ENCODE peak calls at places on chromosomes 12 and 14, in seven cellular contexts. O, K, A, L, M, V and J are unnamed samples.

GRCh38 chr12:1841606-1842182 is 21.3 kb downstream of the LRTM2 start:
- DNase-seq in O (no peak), K (no peak), A (no peak), L (no peak), M (no peak), V (no peak), J (no peak)

GRCh38 chr14:101031186-101031585 is 127.7 kb upstream of the RTL1 start:
- DNase-seq in O (no peak), K (no peak), A (no peak), L (no peak), M (no peak), V (no peak), J (no peak)

GRCh38 chr14:52923902-52924575 is 26.8 kb downstream of the FERMT2 start:
- DNase-seq in O (no peak), K (no peak), A (peak), L (no peak), M (no peak), V (peak), J (peak)

GRCh38 chr12:48810817-48811453 is 7.4 kb upstream of the CACNB3 start:
- DNase-seq in O (peak), K (no peak), A (no peak), L (no peak), M (peak), V (no peak), J (peak)

GRCh38 chr14:58747181-58747580 is 109.4 kb downstream of the DACT1 start:
- DNase-seq in O (peak), K (no peak), A (no peak), L (no peak), M (peak), V (peak), J (no peak)

GRCh38 chr12:49515266-49515665 is 23.6 kb upstream of the KCNH3 start:
- DNase-seq in O (peak), K (no peak), A (no peak), L (no peak), M (peak), V (no peak), J (no peak)

GRCh38 chr12:117580718-117581062 is 219.3 kb upstream of the NOS1 start:
- DNase-seq in O (no peak), K (peak), A (peak), L (peak), M (no peak), V (no peak), J (peak)

GRCh38 chr14:36426836-36427235 is 93.2 kb downstream of the NKX2-1 start:
- DNase-seq in O (no peak), K (no peak), A (no peak), L (no peak), M (no peak), V (no peak), J (no peak)

GRCh38 chr14:101972126-101972785 is 7.9 kb downstream of the DYNC1H1 start:
- DNase-seq in O (peak), K (no peak), A (no peak), L (no peak), M (peak), V (peak), J (peak)

GRCh38 chr12:57188090-57188425 is 28.5 kb upstream of the NXPH4 start:
- DNase-seq in O (no peak), K (no peak), A (no peak), L (no peak), M (no peak), V (peak), J (no peak)

GRCh38 chr12:13223176-13223806 is 26.8 kb downstream of the EMP1 start:
- DNase-seq in O (peak), K (no peak), A (no peak), L (no peak), M (peak), V (peak), J (no peak)

GRCh38 chr12:13234045-13234641 is 37.6 kb downstream of the EMP1 start:
- DNase-seq in O (peak), K (peak), A (peak), L (peak), M (peak), V (peak), J (peak)

GRCh38 chr12:1810931-1811280 is 9.5 kb upstream of the LRTM2 start:
- DNase-seq in O (no peak), K (no peak), A (no peak), L (no peak), M (no peak), V (no peak), J (no peak)

GRCh38 chr12:2347137-2347843 is 294.5 kb downstream of the CACNA1C start:
- DNase-seq in O (no peak), K (no peak), A (no peak), L (no peak), M (no peak), V (no peak), J (no peak)

GRCh38 chr12:2299207-2299606 is 246.4 kb downstream of the CACNA1C start:
- DNase-seq in O (no peak), K (no peak), A (no peak), L (no peak), M (no peak), V (no peak), J (no peak)

GRCh38 chr12:118467576-118467975 is 91.2 kb downstream of the SUDS3 start:
- DNase-seq in O (no peak), K (no peak), A (no peak), L (no peak), M (no peak), V (no peak), J (no peak)

GRCh38 chr14:35533357-35534129 is 421 bp upstream of the INSM2 start:
- DNase-seq in O (peak), K (peak), A (peak), L (peak), M (peak), V (peak), J (peak)

GRCh38 chr12:38921025-38921677 is 15.8 kb upstream of the CPNE8 start:
- DNase-seq in O (peak), K (no peak), A (peak), L (peak), M (no peak), V (peak), J (peak)

GRCh38 chr14:104093366-104094055 is 8.0 kb downstream of the ASPG start:
- DNase-seq in O (no peak), K (no peak), A (no peak), L (no peak), M (no peak), V (no peak), J (no peak)

GRCh38 chr12:462936-463705 is 3.4 kb downstream of the B4GALNT3 start:
- DNase-seq in O (no peak), K (no peak), A (no peak), L (no peak), M (no peak), V (no peak), J (no peak)

GRCh38 chr12:20356048-20356447 is 12.3 kb upstream of the PDE3A start:
- DNase-seq in O (no peak), K (no peak), A (no peak), L (no peak), M (no peak), V (no peak), J (no peak)
- H2AK5ac ChIP-seq in O (no peak), K (no peak), A (no peak), L (no peak), M (no peak), V (no peak), J (no peak)

GRCh38 chr12:124425667-124426066 is 130.8 kb downstream of the RFLNA start:
- DNase-seq in O (no peak), K (no peak), A (no peak), L (no peak), M (no peak), V (no peak), J (no peak)
- H2AK5ac ChIP-seq in O (no peak), K (no peak), A (no peak), L (no peak), M (no peak), V (no peak), J (no peak)

GRCh38 chr12:126189856-126190255 is 1124.6 kb downstream of the AACS start:
- DNase-seq in O (no peak), K (no peak), A (no peak), L (no peak), M (no peak), V (no peak), J (no peak)

GRCh38 chr12:126191949-126192348 is 1126.7 kb downstream of the AACS start:
- DNase-seq in O (no peak), K (no peak), A (no peak), L (no peak), M (no peak), V (no peak), J (no peak)

GRCh38 chr12:126196263-126196662 is 1131.0 kb downstream of the AACS start:
- DNase-seq in O (no peak), K (no peak), A (no peak), L (no peak), M (no peak), V (no peak), J (no peak)

GRCh38 chr12:126193190-126193589 is 1128.0 kb downstream of the AACS start:
- DNase-seq in O (no peak), K (no peak), A (no peak), L (no peak), M (no peak), V (no peak), J (no peak)

DNA sequence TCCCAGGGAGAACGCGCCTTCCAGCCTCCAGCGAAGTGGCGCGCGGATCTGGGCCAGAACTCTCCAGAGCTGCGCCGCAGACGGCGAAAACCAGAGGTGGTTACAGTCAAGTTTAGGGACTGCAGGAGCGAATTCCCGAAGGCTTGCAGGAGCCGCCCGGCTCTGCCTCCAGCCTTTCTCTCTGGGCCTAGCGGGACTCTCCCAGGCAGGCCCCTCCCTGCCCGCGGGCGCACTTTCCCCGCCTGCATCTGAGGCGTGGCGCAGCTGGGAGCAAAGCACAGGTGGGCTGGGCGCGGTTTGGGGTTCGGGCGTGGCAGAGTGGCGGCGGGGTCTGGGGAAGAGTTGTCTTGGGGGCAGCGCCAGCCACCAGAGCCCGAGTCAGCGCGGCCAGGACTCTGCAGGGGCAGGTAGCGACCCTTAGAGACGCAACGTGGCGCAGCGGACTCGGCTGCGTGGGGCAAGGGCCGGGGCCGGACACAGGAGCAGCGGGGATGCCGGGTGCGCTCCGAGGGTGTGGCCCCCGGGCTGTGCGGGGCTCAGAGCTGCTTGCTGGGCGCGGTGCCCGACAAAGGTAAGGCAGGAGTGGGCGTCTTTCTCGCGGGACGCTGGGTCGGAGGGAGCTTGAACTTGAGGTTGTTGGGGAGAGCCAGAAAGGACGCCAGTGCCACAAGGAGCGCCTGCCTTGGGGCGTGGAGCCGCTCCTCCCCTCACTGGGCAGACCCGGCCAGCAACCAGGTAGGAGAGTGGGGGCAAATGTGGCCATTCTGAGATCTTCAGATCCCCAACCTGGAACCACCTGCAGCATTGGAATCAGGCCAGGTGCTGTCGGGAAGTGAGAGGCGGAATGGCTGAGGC is 1126.0 kb downstream of the AACS start:
- DNase-seq in O (no peak), K (peak), A (peak), L (peak), M (no peak), V (no peak), J (peak)
- H2AK5ac ChIP-seq in O (no peak), K (no peak), A (no peak), L (peak), M (no peak), V (no peak), J (no peak)

GRCh38 chr14:97544581-97544980 is 747.4 kb downstream of the VRK1 start:
- DNase-seq in O (no peak), K (no peak), A (no peak), L (no peak), M (no peak), V (no peak), J (no peak)
- H2AK5ac ChIP-seq in O (no peak), K (no peak), A (no peak), L (no peak), M (no peak), V (no peak), J (no peak)

GRCh38 chr14:20798932-20799331 is 3.7 kb downstream of the RNASE1 start:
- DNase-seq in O (no peak), K (no peak), A (no peak), L (no peak), M (no peak), V (no peak), J (no peak)
- H2AK5ac ChIP-seq in O (no peak), K (no peak), A (no peak), L (no peak), M (no peak), V (peak), J (no peak)

DNA sequence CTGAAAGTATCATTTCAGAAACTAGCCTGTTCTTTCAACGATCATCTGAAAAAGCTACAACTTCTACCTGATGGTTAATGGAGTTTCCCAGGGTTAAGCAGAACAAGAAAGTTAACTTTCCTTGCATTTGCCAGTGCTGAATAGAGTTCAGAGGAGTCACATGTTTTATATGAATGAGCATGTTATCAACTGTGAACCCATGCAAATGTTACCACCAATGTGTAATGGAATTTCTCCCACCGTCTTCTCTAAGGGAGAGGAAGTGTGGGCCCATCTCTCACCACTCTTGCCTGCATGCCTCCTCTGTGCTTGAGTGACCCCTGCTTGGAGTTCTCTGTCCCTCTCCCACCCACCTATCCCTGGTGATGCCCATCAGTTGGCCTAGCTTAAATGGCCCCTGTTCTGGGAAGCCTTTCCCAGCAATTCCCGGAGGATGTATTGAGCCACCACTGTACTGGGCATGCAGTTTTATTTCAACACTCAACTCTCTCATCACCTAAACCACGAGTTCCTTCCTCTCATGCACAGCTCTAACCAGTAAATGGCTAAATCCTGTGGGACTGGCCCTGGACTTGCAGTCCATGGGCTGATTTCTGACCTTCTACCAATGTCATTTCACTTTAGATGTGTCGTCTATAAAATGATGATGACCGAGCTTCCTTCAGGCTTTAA is 159.8 kb downstream of the RPAP3 start:
- DNase-seq in O (no peak), K (no peak), A (no peak), L (no peak), M (no peak), V (no peak), J (no peak)
- H2AK5ac ChIP-seq in O (no peak), K (no peak), A (no peak), L (no peak), M (no peak), V (no peak), J (no peak)

DNA sequence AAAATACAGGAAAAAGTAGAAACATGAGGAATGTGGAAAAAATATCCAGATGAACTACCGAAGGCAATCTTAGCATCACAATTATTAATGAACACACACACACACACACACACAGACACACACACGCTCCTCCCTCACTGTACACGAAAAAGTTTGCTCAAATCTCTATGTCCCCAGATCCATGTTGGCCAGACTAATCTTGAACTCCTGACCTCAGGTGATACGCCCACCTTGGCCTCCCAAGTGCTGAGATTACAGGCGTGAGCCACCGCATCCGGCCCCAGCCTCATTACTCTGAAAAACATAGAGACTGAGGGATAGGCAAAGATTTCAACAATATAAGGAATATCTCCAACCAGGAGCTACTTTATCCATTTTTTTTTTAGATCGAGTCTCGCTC is 17.2 kb downstream of the PITPNM2 start:
- DNase-seq in O (no peak), K (no peak), A (no peak), L (no peak), M (no peak), V (no peak), J (no peak)
- H2AK5ac ChIP-seq in O (no peak), K (no peak), A (no peak), L (no peak), M (no peak), V (no peak), J (no peak)

GRCh38 chr12:128571906-128572305 is 251.9 kb downstream of the SLC15A4 start:
- DNase-seq in O (no peak), K (no peak), A (no peak), L (no peak), M (no peak), V (no peak), J (peak)

GRCh38 chr12:128570191-128571065 is 253.3 kb downstream of the SLC15A4 start:
- DNase-seq in O (no peak), K (no peak), A (no peak), L (no peak), M (no peak), V (no peak), J (no peak)

GRCh38 chr12:128578045-128578444 is 245.7 kb downstream of the SLC15A4 start:
- DNase-seq in O (no peak), K (no peak), A (no peak), L (no peak), M (no peak), V (no peak), J (no peak)

GRCh38 chr12:128572311-128572810 is 251.4 kb downstream of the SLC15A4 start:
- DNase-seq in O (no peak), K (no peak), A (no peak), L (no peak), M (no peak), V (no peak), J (peak)

GRCh38 chr12:128573907-128574306 is 249.9 kb downstream of the SLC15A4 start:
- DNase-seq in O (no peak), K (no peak), A (no peak), L (no peak), M (no peak), V (no peak), J (no peak)
- H2AK5ac ChIP-seq in O (no peak), K (no peak), A (no peak), L (no peak), M (no peak), V (no peak), J (no peak)

GRCh38 chr14:38197761-38198345 is 9.9 kb upstream of the SSTR1 start:
- DNase-seq in O (no peak), K (no peak), A (no peak), L (no peak), M (peak), V (no peak), J (no peak)
- H2AK5ac ChIP-seq in O (no peak), K (no peak), A (no peak), L (no peak), M (no peak), V (no peak), J (no peak)

GRCh38 chr12:115374480-115375187 is 690.7 kb upstream of the TBX3 start:
- DNase-seq in O (no peak), K (no peak), A (no peak), L (no peak), M (no peak), V (no peak), J (peak)

GRCh38 chr12:115378296-115378695 is 694.3 kb upstream of the TBX3 start:
- DNase-seq in O (no peak), K (no peak), A (no peak), L (no peak), M (no peak), V (no peak), J (no peak)

GRCh38 chr12:115375188-115375991 is 691.4 kb upstream of the TBX3 start:
- DNase-seq in O (peak), K (no peak), A (no peak), L (no peak), M (peak), V (no peak), J (peak)

GRCh38 chr12:115377781-115378180 is 693.8 kb upstream of the TBX3 start:
- DNase-seq in O (no peak), K (no peak), A (no peak), L (no peak), M (no peak), V (peak), J (no peak)

DNA sequence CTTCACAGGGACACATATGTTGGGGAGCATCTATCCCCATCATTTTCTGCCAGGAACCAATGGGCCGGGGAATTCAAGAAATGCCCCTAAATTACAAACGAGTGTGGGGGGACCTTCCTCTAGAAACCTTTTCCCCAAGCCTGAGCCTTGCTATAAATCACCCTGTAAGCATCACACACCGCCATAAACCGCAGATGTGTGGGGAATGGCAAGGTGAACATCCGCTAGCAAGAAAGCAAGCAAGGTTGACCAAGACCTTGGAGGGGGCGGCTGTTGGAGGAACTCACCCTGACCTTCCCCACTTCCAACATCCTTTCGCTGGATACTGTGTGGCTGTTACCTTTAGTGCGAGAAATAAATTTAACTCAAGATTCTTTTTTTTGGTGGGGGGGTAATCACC is 693.3 kb upstream of the TBX3 start:
- DNase-seq in O (no peak), K (no peak), A (no peak), L (no peak), M (no peak), V (no peak), J (no peak)
- H2AK5ac ChIP-seq in O (no peak), K (no peak), A (no peak), L (no peak), M (no peak), V (peak), J (no peak)